ENCODE peak calls at places on chromosomes 16 and 17, in ten cellular contexts. Q is neural crest cell; X is CD8-positive, alpha-beta memory T cell; U is amygdala; R is activated naive CD8-positive, alpha-beta T cell treated with anti-CD3 and anti-CD28 coated beads, Interleukin-2, amount 50 U/mL, for 24 hours; O is CD4-positive, alpha-beta T cell; Z is HTR-8/SVneo; G is IMR-90; P is stimulated activated CD8-positive, alpha-beta memory T cell treated with anti-CD3 and anti-CD28 coated beads, Interleukin-4, amount 100 ng/mL, for 4 hours; I is small intestine. S is an unnamed sample.

GRCh38 chr16:69890891-69891282 is 60.2 kb upstream of the CLEC18A start:
- DNase-seq in Q (no peak), X (no peak), U (no peak), R (no peak), O (no peak), Z (no peak), G (no peak), P (no peak), I (no peak), S (no peak)

GRCh38 chr17:78915872-78916632 is 9.1 kb downstream of the TIMP2 start:
- DNase-seq in Q (no peak), X (no peak), U (no peak), R (peak), O (no peak), Z (no peak), G (no peak), P (no peak), I (peak), S (peak)

GRCh38 chr17:4986951-4987766 is at the start of gene CAMTA2:
- DNase-seq in Q (peak), X (peak), U (peak), R (peak), O (peak), Z (peak), G (peak), P (peak), I (peak), S (peak)

GRCh38 chr16:66359811-66360608 is 6.5 kb upstream of the CDH5 start:
- DNase-seq in Q (no peak), X (no peak), U (no peak), R (no peak), O (no peak), Z (no peak), G (no peak), P (no peak), I (no peak), S (no peak)

GRCh38 chr16:61579195-61579594 is 457.0 kb downstream of the CDH8 start:
- DNase-seq in Q (no peak), X (no peak), U (no peak), R (no peak), O (no peak), Z (no peak), G (no peak), P (no peak), I (no peak), S (peak)

GRCh38 chr17:55411463-55411855 is 10.2 kb downstream of the MMD start:
- DNase-seq in Q (no peak), X (no peak), U (no peak), R (no peak), O (no peak), Z (no peak), G (no peak), P (no peak), I (no peak), S (no peak)

GRCh38 chr17:63402808-63403207 is 43.3 kb downstream of the CYB561 start:
- DNase-seq in Q (no peak), X (no peak), U (no peak), R (no peak), O (no peak), Z (no peak), G (peak), P (no peak), I (no peak), S (peak)

GRCh38 chr17:6187836-6188235 is 117.7 kb downstream of the WSCD1 start:
- DNase-seq in Q (no peak), X (no peak), U (no peak), R (no peak), O (no peak), Z (peak), G (no peak), P (no peak), I (no peak), S (peak)

GRCh38 chr17:63173903-63174302 is 207.9 kb downstream of the TANC2 start:
- DNase-seq in Q (no peak), X (no peak), U (no peak), R (no peak), O (no peak), Z (no peak), G (no peak), P (no peak), I (no peak), S (peak)